ENCODE peak calls at places on chromosomes 5 and 9, in six cellular contexts. I is progenitor cell of endocrine pancreas, P is hippocampal formation, J is NCI-H2107, A is kidney tubule cell, U is lower lobe of right lung. B is an unnamed sample.

GRCh38 chr5:38367410-38367809 is 109.1 kb downstream of the EGFLAM start:
- DNase-seq in I (no peak), A (no peak), U (no peak), P (no peak), J (no peak), B (no peak)

GRCh38 chr9:134139081-134139480 is 3.2 kb downstream of the WDR5 start:
- DNase-seq in I (no peak), J (no peak), A (no peak), U (no peak), P (no peak), B (no peak)

GRCh38 chr9:130199605-130200004 is 27.4 kb downstream of the NCS1 start:
- DNase-seq in J (no peak), A (peak; percentile 75), U (no peak), I (no peak), P (no peak), B (no peak)

GRCh38 chr5:53302524-53302923 is 177.9 kb upstream of the FST start:
- DNase-seq in A (no peak), J (no peak), U (no peak), P (no peak), I (no peak), B (no peak)

GRCh38 chr5:149611327-149611726 is 30.0 kb downstream of the ARHGEF37 start:
- DNase-seq in U (no peak), P (no peak), J (no peak), A (peak; percentile 24), I (no peak), B (no peak)

GRCh38 chr5:148443998-148444397 is 60.2 kb downstream of the FBXO38 start:
- DNase-seq in J (peak; percentile 15), U (no peak), P (peak; percentile 19), A (peak; percentile 71), I (peak; percentile 40), B (no peak)

GRCh38 chr5:127916875-127917573 is 166.5 kb upstream of the SLC12A2 start:
- DNase-seq in P (no peak), J (no peak), I (no peak), U (no peak), A (no peak), B (no peak)

GRCh38 chr9:93202919-93203712 is 19.2 kb downstream of the WNK2 start:
- DNase-seq in A (no peak), U (peak; percentile 18), P (no peak), J (no peak), I (no peak), B (no peak)

GRCh38 chr5:171272996-171273970 is 35.8 kb upstream of the TLX3 start:
- DNase-seq in J (no peak), U (no peak), P (no peak), I (no peak), A (peak; percentile 76), B (no peak)

GRCh38 chr5:55991768-55992486 is 2.8 kb downstream of the IL6ST start:
- DNase-seq in A (no peak), J (no peak), I (no peak), P (no peak), U (no peak), B (no peak)

GRCh38 chr9:127390563-127390962 is 6.4 kb upstream of the SLC2A8 start:
- DNase-seq in P (no peak), I (no peak), U (no peak), J (no peak), A (peak; percentile 32), B (no peak)

GRCh38 chr5:169706758-169707450 is 69.8 kb downstream of the DOCK2 start:
- DNase-seq in P (no peak), A (peak; percentile 88), U (no peak), J (no peak), I (no peak), B (no peak)

GRCh38 chr9:133135193-133135745 is 14.2 kb upstream of the RALGDS start:
- DNase-seq in J (no peak), A (peak; percentile 98), P (peak; percentile 38), I (no peak), U (peak; percentile 78), B (no peak)

GRCh38 chr5:92518318-92518913 is 1062.6 kb downstream of the NR2F1-AS1 start:
- DNase-seq in A (peak; percentile 79), P (no peak), U (no peak), I (no peak), J (no peak), B (no peak)

GRCh38 chr5:172874647-172875371 is 40.8 kb downstream of the ERGIC1 start:
- DNase-seq in U (no peak), A (no peak), P (no peak), I (no peak), J (no peak), B (no peak)

GRCh38 chr9:121321039-121321503 is 49.0 kb downstream of the STOM start:
- DNase-seq in U (peak; percentile 47), P (no peak), I (no peak), A (no peak), J (no peak), B (no peak)

GRCh38 chr9:96056221-96056620 is 180.7 kb downstream of the ERCC6L2 start:
- DNase-seq in P (no peak), A (no peak), I (no peak), U (no peak), J (no peak), B (no peak)

GRCh38 chr9:30996761-30997160 is 1387.7 kb upstream of the ACO1 start:
- DNase-seq in P (no peak), I (no peak), U (no peak), A (no peak), J (no peak), B (no peak)

GRCh38 chr9:119400607-119401006 is 31.4 kb upstream of the BRINP1 start:
- DNase-seq in J (no peak), I (no peak), A (peak; percentile 93), U (no peak), P (no peak), B (no peak)

GRCh38 chr5:54990751-54991349 is 5.5 kb upstream of the ESM1 start:
- DNase-seq in J (no peak), U (no peak), P (no peak), I (no peak), A (peak; percentile 80), B (no peak)

GRCh38 chr9:120708526-120709224 is 5.6 kb downstream of the MEGF9 start:
- DNase-seq in P (no peak), J (no peak), I (no peak), U (no peak), A (no peak), B (no peak)

GRCh38 chr9:77648458-77649108 is 461 bp upstream of the GNA14 start:
- DNase-seq in P (peak; percentile 28), A (peak; percentile 33), I (no peak), U (peak; percentile 73), J (peak; percentile 1), B (no peak)

GRCh38 chr5:169020102-169020501 is 280.8 kb downstream of the SLIT3 start:
- DNase-seq in P (no peak), U (no peak), A (peak; percentile 50), J (no peak), I (no peak), B (no peak)

GRCh38 chr9:110971234-110971633 is 67.0 kb downstream of the LPAR1 start:
- DNase-seq in A (no peak), I (no peak), P (no peak), J (no peak), U (no peak), B (no peak)

B was measured in activated B cell treated with CpG ODN at 0.5 μM for 24 hours.